ENCODE peak calls at places on chromosome 1, in eight cellular contexts. One of them, this sample, is unnamed.
A peak's percentile ranks its signal among the peaks of the same experiment; 100 is the strongest.

GRCh38 chr1:39394598-39394997 is 96.8 kb upstream of the BMP8A start:
- DNase-seq in cardiac muscle cell: no peak
- DNase-seq in NCI-H1105: peak; percentile 6
- DNase-seq in KBM-7: no peak
- DNase-seq in fibroblast of pulmonary artery: no peak
- DNase-seq in SJSA1: no peak
- DNase-seq in fibroblast of lung: no peak
- DNase-seq in T-helper 1 cell: no peak
- DNase-seq in this sample: no peak

GRCh38 chr1:98402860-98403259 is 258.7 kb upstream of the SNX7 start:
- DNase-seq in NCI-H1105: no peak
- DNase-seq in fibroblast of pulmonary artery: no peak
- DNase-seq in SJSA1: no peak
- DNase-seq in KBM-7: no peak
- DNase-seq in fibroblast of lung: no peak
- DNase-seq in cardiac muscle cell: no peak
- DNase-seq in T-helper 1 cell: peak; percentile 72
- DNase-seq in this sample: no peak

GRCh38 chr1:98035587-98035986 is 114.8 kb upstream of the DPYD start:
- DNase-seq in SJSA1: no peak
- DNase-seq in fibroblast of pulmonary artery: peak; percentile 62
- DNase-seq in fibroblast of lung: peak; percentile 45
- DNase-seq in KBM-7: no peak
- DNase-seq in NCI-H1105: peak; percentile 99
- DNase-seq in cardiac muscle cell: peak; percentile 44
- DNase-seq in T-helper 1 cell: no peak
- DNase-seq in this sample: no peak

GRCh38 chr1:215488850-215489249 is 78.3 kb upstream of the KCTD3 start:
- DNase-seq in cardiac muscle cell: no peak
- DNase-seq in fibroblast of pulmonary artery: no peak
- DNase-seq in T-helper 1 cell: no peak
- DNase-seq in NCI-H1105: no peak
- DNase-seq in fibroblast of lung: no peak
- DNase-seq in SJSA1: no peak
- DNase-seq in KBM-7: no peak
- DNase-seq in this sample: no peak

GRCh38 chr1:224131253-224131652 is 17.3 kb downstream of the FBXO28 start:
- DNase-seq in fibroblast of lung: no peak
- DNase-seq in NCI-H1105: no peak
- DNase-seq in KBM-7: no peak
- DNase-seq in fibroblast of pulmonary artery: no peak
- DNase-seq in cardiac muscle cell: no peak
- DNase-seq in SJSA1: no peak
- DNase-seq in T-helper 1 cell: no peak
- DNase-seq in this sample: no peak

GRCh38 chr1:74375376-74375775 is 137.0 kb downstream of the LRRC53 start:
- DNase-seq in NCI-H1105: no peak
- DNase-seq in cardiac muscle cell: no peak
- DNase-seq in fibroblast of pulmonary artery: no peak
- DNase-seq in SJSA1: no peak
- DNase-seq in T-helper 1 cell: no peak
- DNase-seq in KBM-7: no peak
- DNase-seq in fibroblast of lung: no peak
- DNase-seq in this sample: no peak

GRCh38 chr1:32539584-32540571 is 651 bp downstream of the ZBTB8A start:
- DNase-seq in fibroblast of pulmonary artery: peak; percentile 35
- DNase-seq in T-helper 1 cell: no peak
- DNase-seq in SJSA1: peak; percentile 42
- DNase-seq in KBM-7: peak; percentile 54
- DNase-seq in cardiac muscle cell: peak; percentile 48
- DNase-seq in NCI-H1105: peak; percentile 55
- DNase-seq in fibroblast of lung: peak; percentile 43
- DNase-seq in this sample: no peak

GRCh38 chr1:223249854-223250631 is 107.0 kb upstream of the TLR5 start:
- DNase-seq in fibroblast of lung: peak; percentile 12
- DNase-seq in fibroblast of pulmonary artery: no peak
- DNase-seq in T-helper 1 cell: no peak
- DNase-seq in NCI-H1105: no peak
- DNase-seq in KBM-7: no peak
- DNase-seq in SJSA1: no peak
- DNase-seq in cardiac muscle cell: no peak
- DNase-seq in this sample: no peak

This sample was measured in OCI-M1.